ENCODE peak calls at places on chromosomes 16 and 17, in five cellular contexts. Y, X, J, B and A are unnamed samples. For H3K9me3, the result is how much of the 10 kb centered on the place peaks cover.

GRCh38 chr16:27774779-27775178 is 224.8 kb downstream of the KATNIP start:
- DNase-seq in Y (no peak), X (no peak), J (no peak), B (no peak), A (no peak)

GRCh38 chr17:68733241-68734176 is 132.3 kb upstream of the FAM20A start:
- DNase-seq in Y (peak), X (no peak), J (no peak), B (no peak), A (no peak)

GRCh38 chr16:53055603-53056527 is 1.1 kb downstream of the CHD9 start:
- DNase-seq in Y (peak), X (no peak), J (no peak), B (no peak), A (no peak)

GRCh38 chr16:74199066-74199841 is 97.4 kb upstream of the PSMD7 start:
- DNase-seq in Y (no peak), X (no peak), J (no peak), B (no peak), A (no peak)

GRCh38 chr16:53089434-53090270 is 34.9 kb downstream of the CHD9 start:
- DNase-seq in Y (no peak), X (no peak), J (no peak), B (no peak), A (no peak)

GRCh38 chr17:1156864-1157263 is 22.9 kb downstream of the ABR start:
- DNase-seq in Y (no peak), X (no peak), J (no peak), B (no peak), A (no peak)

GRCh38 chr16:23423496-23424049 is 29.4 kb downstream of the COG7 start:
- DNase-seq in Y (peak), X (no peak), J (peak), B (peak), A (no peak)

GRCh38 chr16:64088838-64089237 is 1033.0 kb downstream of the CDH11 start:
- DNase-seq in Y (no peak), X (no peak), J (no peak), B (no peak), A (no peak)

GRCh38 chr17:49572226-49572625 is 3.4 kb upstream of the NXPH3 start:
- DNase-seq in Y (no peak), X (no peak), J (no peak), B (no peak), A (no peak)

GRCh38 chr17:70091681-70092080 is 16.7 kb downstream of the KCNJ16 start:
- DNase-seq in Y (no peak), X (no peak), J (no peak), B (no peak), A (no peak)
- H3K9me3 ChIP-seq in Y (under half), X (under half), J (under half), B (under half), A (under half)

GRCh38 chr16:68563631-68564366 is 24.7 kb downstream of the ZFP90 start:
- DNase-seq in Y (no peak), X (no peak), J (no peak), B (no peak), A (no peak)

DNA sequence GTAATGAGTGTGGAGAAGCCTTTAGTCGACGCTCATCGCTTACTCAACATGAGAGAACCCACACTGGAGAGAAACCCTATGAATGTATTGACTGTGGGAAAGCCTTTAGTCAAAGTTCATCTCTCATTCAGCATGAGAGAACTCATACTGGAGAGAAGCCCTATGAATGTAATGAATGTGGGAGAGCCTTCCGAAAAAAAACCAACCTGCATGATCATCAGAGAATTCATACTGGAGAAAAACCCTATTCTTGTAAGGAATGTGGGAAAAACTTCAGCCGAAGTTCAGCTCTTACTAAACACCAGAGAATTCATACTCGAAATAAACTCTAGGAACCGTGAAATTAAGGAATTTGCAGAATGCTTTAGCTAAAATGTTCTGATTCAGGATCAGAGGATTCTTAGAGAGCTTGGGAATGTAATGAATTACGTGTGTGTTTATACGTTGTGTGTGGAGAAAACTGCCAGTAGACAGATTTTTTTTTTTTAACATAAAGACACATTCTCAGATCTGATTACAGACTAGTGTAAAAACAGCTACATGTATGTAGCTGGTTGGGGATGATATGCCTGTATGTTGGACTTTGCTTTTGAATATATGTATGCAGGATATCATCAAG is 25.4 kb downstream of the ZFP90 start:
- DNase-seq in Y (no peak), X (no peak), J (no peak), B (no peak), A (no peak)
- H3K9me3 ChIP-seq in Y (half or more), X (half or more), J (half or more), B (half or more), A (under half)

GRCh38 chr17:32486091-32486700 is 597 bp upstream of the CDK5R1 start:
- DNase-seq in Y (peak), X (peak), J (peak), B (peak), A (peak)

GRCh38 chr17:32486701-32487459 is at the start of gene CDK5R1:
- DNase-seq in Y (no peak), X (peak), J (peak), B (no peak), A (peak)

GRCh38 chr17:32488177-32488542 is 1.4 kb downstream of the CDK5R1 start:
- DNase-seq in Y (no peak), X (no peak), J (no peak), B (no peak), A (no peak)

GRCh38 chr17:32488604-32489180 is 1.9 kb downstream of the CDK5R1 start:
- DNase-seq in Y (no peak), X (no peak), J (no peak), B (no peak), A (no peak)

DNA sequence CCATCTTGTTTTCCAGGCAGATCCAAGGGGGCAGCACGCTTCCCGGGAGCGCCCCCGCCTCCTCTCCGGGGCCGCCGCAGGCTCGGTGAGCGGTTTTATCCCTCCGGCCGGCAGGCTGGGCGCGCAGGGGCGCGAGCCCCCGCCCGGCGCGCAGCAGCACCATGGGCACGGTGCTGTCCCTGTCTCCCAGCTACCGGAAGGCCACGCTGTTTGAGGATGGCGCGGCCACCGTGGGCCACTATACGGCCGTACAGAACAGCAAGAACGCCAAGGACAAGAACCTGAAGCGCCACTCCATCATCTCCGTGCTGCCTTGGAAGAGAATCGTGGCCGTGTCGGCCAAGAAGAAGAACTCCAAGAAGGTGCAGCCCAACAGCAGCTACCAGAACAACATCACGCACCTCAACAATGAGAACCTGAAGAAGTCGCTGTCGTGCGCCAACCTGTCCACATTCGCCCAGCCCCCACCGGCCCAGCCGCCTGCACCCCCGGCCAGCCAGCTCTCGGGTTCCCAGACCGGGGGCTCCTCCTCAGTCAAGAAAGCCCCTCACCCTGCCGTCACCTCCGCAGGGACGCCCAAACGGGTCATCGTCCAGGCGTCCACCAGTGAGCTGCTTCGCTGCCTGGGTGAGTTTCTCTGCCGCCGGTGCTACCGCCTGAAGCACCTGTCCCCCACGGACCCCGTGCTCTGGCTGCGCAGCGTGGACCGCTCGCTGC is 825 bp downstream of the CDK5R1 start:
- DNase-seq in Y (no peak), X (no peak), J (no peak), B (no peak), A (no peak)
- H3K9me3 ChIP-seq in Y (under half), X (under half), J (under half), B (under half), A (under half)

GRCh38 chr16:35732046-35732810 is 2272.8 kb downstream of the TP53TG3F start:
- DNase-seq in Y (no peak), X (no peak), J (no peak), B (no peak), A (no peak)
- H3K9me3 ChIP-seq in Y (under half), X (half or more), J (under half), B (under half), A (under half)

GRCh38 chr17:37791985-37792384 is 47.1 kb upstream of the HNF1B start:
- DNase-seq in Y (no peak), X (no peak), J (no peak), B (no peak), A (no peak)
- H3K9me3 ChIP-seq in Y (under half), X (under half), J (under half), B (under half), A (under half)

DNA sequence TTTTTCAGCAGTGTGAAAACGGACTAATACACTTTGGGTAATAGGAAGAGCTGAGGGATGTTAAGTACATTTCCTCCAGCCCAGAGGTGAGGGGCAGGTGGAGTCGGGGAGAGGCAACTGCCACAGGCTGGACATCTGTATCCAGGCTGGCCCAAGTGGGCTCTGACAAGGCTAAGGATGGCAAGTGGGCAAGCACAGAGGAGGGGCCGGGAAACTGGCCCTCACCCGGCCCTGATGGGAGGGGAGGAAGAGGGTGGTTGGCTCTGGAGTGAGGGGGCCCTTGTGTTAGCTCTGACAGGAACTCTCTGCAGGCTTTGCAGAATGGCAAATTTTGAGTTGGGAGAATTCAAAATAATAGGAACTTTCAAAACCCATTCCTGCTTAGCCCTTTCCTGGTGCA is 251.0 kb upstream of the TNRC6C start:
- DNase-seq in Y (no peak), X (no peak), J (no peak), B (no peak), A (no peak)
- H3K9me3 ChIP-seq in Y (under half), X (under half), J (under half), B (under half), A (under half)

DNA sequence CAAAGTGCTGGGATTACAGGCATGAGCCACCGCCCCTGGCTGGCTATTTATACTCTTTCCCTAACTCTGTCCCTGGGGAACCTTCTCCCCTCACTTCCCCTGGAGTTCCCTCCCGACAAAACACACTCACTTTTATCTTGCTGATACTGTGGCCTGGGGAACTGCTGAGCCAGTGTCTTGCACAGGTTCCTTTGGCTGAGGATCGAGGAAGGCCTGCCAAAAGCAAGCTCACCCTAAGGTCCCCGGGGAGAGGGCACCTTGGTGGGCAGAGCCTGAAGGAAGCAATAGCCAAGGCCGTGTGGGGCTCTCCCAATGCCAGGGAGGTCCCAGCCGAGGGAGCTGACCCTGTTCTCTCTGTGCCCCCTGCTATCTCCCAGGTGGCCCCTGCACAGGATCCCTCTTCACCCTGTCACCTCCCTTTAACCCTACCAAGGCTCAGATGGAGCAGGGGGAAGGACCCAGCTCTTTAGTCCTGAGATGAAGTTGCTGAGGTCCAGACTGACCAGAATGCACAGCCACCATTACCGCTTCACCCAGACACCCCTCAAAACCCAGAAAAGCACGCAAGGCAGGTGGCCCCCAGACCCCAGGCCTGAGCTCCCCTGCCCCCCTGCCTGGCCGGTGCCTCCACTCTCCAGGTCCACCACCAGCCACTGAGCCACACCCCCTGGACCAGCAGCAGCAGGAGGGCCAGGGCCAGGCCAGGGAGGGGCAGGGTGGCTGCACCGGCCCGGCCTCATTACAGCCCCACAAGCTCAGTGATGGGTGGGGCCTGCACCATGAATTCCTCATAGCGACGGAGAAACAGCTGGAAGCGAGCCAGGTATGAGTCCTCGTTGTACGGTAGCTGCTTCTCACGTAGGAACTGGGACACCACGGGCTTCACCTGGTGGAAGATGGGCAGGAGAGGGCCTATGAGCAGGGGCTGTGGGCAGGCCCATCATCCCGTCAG is 5.1 kb upstream of the FDXR start:
- DNase-seq in Y (no peak), X (no peak), J (no peak), B (no peak), A (no peak)
- H3K9me3 ChIP-seq in Y (under half), X (under half), J (under half), B (under half), A (under half)

DNA sequence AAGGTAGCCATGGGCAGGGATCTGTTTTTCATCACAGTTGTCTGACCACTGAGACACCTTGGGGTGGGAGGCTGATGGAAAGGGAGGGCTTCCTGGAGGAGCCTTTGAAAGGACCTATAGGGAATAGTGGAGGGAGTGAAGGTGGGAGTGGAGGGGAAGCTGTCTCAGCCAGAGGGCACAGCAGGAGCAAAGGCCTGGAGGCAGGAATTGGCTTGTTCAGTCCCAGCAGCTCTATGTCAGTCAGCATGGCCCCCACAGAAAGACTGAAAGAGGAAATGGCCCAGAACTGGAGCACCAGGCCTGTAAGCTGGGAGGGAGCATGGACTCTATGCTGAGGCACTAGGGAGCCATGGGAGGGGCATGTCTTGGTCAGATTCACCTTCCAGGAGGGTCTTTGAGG is 12.8 kb upstream of the CBFB start:
- DNase-seq in Y (no peak), X (no peak), J (no peak), B (no peak), A (no peak)
- H3K9me3 ChIP-seq in Y (under half), X (under half), J (under half), B (under half), A (under half)

DNA sequence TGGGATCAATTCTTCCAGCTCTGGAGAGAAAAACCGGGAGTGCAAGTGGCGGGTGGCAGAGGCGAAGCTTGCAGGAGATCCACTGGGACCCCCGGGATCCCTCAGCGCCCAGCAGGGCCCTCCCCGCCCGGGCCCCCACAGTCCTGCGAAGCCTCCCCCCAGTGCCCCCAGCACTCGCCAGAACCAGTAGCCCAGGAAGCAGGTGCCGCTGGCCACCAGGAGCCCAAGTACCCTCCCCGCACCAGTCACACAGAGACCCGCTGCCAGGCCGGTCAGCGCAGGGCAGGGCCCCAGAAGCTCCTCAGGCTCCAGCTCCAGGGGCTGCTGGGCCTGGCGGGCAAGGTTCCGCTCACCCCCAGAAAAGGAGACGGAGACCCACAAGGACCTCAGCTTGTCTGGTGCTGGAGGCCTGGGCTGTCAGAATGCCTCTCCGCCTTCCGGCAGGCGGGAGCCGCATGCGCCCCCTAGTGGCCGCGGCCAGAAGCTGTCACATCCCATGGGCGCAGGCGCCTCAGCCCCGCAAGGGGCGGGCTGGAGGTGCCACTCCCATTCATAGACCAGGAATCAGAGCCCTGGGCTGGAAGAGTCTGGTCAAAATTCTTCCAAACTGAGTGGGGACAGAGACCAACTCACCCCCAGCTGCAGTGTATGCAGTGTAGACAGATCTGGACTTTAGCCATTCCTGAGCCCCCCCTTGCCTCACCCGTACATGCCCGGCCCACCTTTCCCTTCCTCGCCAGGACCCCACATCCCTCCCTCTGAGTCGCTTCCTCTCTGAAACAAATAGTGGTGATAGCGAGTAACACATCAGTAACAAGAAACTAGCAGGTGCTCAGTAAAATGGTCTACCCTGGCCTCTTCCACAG is 1002.3 kb downstream of the KCNJ18 start:
- DNase-seq in Y (no peak), X (no peak), J (no peak), B (no peak), A (no peak)
- H3K9me3 ChIP-seq in Y (under half), X (under half), J (under half), B (under half), A (under half)